ENCODE peak calls at places on chromosomes 5 and 9, in four cellular contexts. One of them, this sample, is unnamed.

GRCh38 chr9:83962165-83962564 is 17.9 kb downstream of the HNRNPK start:
- DNase-seq in Calu3: no peak
- DNase-seq in T-helper 2 cell: no peak
- DNase-seq in midbrain: no peak
- DNase-seq in this sample: peak; percentile 94

GRCh38 chr5:42813533-42813932 is 1.8 kb upstream of the SELENOP start:
- DNase-seq in midbrain: peak; percentile 40
- DNase-seq in Calu3: no peak
- DNase-seq in T-helper 2 cell: no peak
- DNase-seq in this sample: no peak

GRCh38 chr5:124310453-124310852 is 436.0 kb downstream of the ZNF608 start:
- DNase-seq in T-helper 2 cell: no peak
- DNase-seq in midbrain: no peak
- DNase-seq in Calu3: peak; percentile 33
- DNase-seq in this sample: peak; percentile 6

GRCh38 chr5:33563983-33564908 is 123.5 kb downstream of the TARS1 start:
- DNase-seq in T-helper 2 cell: no peak
- DNase-seq in midbrain: no peak
- DNase-seq in Calu3: no peak
- DNase-seq in this sample: no peak

GRCh38 chr9:87865626-87866025 is 17.1 kb upstream of the SPATA31E1 start:
- DNase-seq in Calu3: no peak
- DNase-seq in midbrain: no peak
- DNase-seq in T-helper 2 cell: no peak
- DNase-seq in this sample: no peak

GRCh38 chr5:32276173-32276853 is 36.4 kb downstream of the MTMR12 start:
- DNase-seq in midbrain: no peak
- DNase-seq in Calu3: no peak
- DNase-seq in T-helper 2 cell: no peak
- DNase-seq in this sample: peak; percentile 75

GRCh38 chr5:14869286-14870164 is 2.1 kb downstream of the ANKH start:
- DNase-seq in Calu3: no peak
- DNase-seq in T-helper 2 cell: no peak
- DNase-seq in midbrain: peak; percentile 9
- DNase-seq in this sample: no peak

GRCh38 chr9:125470767-125471580 is 209.3 kb downstream of the GAPVD1 start:
- DNase-seq in T-helper 2 cell: no peak
- DNase-seq in Calu3: no peak
- DNase-seq in midbrain: no peak
- DNase-seq in this sample: no peak

GRCh38 chr5:14218897-14219573 is 75.9 kb downstream of the TRIO start:
- DNase-seq in midbrain: no peak
- DNase-seq in Calu3: no peak
- DNase-seq in T-helper 2 cell: no peak
- DNase-seq in this sample: no peak

GRCh38 chr5:6750951-6751685 is 37.9 kb downstream of the TENT4A start:
- DNase-seq in Calu3: no peak
- DNase-seq in midbrain: no peak
- DNase-seq in T-helper 2 cell: no peak
- DNase-seq in this sample: no peak

GRCh38 chr9:131943397-131943796 is 136.3 kb downstream of the MED27 start:
- DNase-seq in midbrain: no peak
- DNase-seq in T-helper 2 cell: no peak
- DNase-seq in Calu3: no peak
- DNase-seq in this sample: no peak

GRCh38 chr5:81755320-81755719 is 4.4 kb upstream of the SSBP2 start:
- DNase-seq in Calu3: peak; percentile 51
- DNase-seq in midbrain: no peak
- DNase-seq in T-helper 2 cell: no peak
- DNase-seq in this sample: peak; percentile 90

GRCh38 chr9:88006511-88007290 is 32.4 kb upstream of the CDK20 start:
- DNase-seq in midbrain: no peak
- DNase-seq in Calu3: no peak
- DNase-seq in T-helper 2 cell: no peak
- DNase-seq in this sample: no peak

GRCh38 chr5:80346055-80346454 is 26.3 kb downstream of the SPZ1 start:
- DNase-seq in midbrain: peak; percentile 18
- DNase-seq in T-helper 2 cell: no peak
- DNase-seq in Calu3: peak; percentile 56
- DNase-seq in this sample: peak; percentile 48

GRCh38 chr5:15604986-15605385 is 105.0 kb downstream of the FBXL7 start:
- DNase-seq in midbrain: no peak
- DNase-seq in Calu3: no peak
- DNase-seq in T-helper 2 cell: no peak
- DNase-seq in this sample: peak; percentile 9

GRCh38 chr5:78367318-78367991 is 7.0 kb downstream of the SCAMP1 start:
- DNase-seq in midbrain: no peak
- DNase-seq in Calu3: no peak
- DNase-seq in T-helper 2 cell: no peak
- DNase-seq in this sample: no peak

GRCh38 chr5:52786937-52787599 is 648 bp upstream of the ITGA1 start:
- DNase-seq in Calu3: peak; percentile 54
- DNase-seq in T-helper 2 cell: no peak
- DNase-seq in midbrain: no peak
- DNase-seq in this sample: peak; percentile 50

GRCh38 chr9:130845901-130846381 is 10.9 kb downstream of the ABL1 start:
- DNase-seq in midbrain: peak; percentile 34
- DNase-seq in Calu3: no peak
- DNase-seq in T-helper 2 cell: no peak
- DNase-seq in this sample: peak; percentile 71

GRCh38 chr5:154487541-154487940 is 9.5 kb upstream of the HAND1 start:
- DNase-seq in Calu3: no peak
- DNase-seq in T-helper 2 cell: no peak
- DNase-seq in midbrain: no peak
- DNase-seq in this sample: no peak

GRCh38 chr5:135697251-135697958 is 118.6 kb upstream of the CXCL14 start:
- DNase-seq in midbrain: no peak
- DNase-seq in Calu3: no peak
- DNase-seq in T-helper 2 cell: no peak
- DNase-seq in this sample: no peak

GRCh38 chr5:32613050-32613672 is 27.8 kb downstream of the SUB1 start:
- DNase-seq in T-helper 2 cell: peak; percentile 61
- DNase-seq in Calu3: peak; percentile 88
- DNase-seq in midbrain: peak; percentile 83
- DNase-seq in this sample: peak; percentile 76

GRCh38 chr9:129567842-129568559 is 52.9 kb downstream of the C9orf50 start:
- DNase-seq in T-helper 2 cell: no peak
- DNase-seq in midbrain: no peak
- DNase-seq in Calu3: peak; percentile 65
- DNase-seq in this sample: peak; percentile 92

GRCh38 chr9:109542922-109543321 is 44.8 kb upstream of the PTPN3 start:
- DNase-seq in midbrain: no peak
- DNase-seq in Calu3: no peak
- DNase-seq in T-helper 2 cell: no peak
- DNase-seq in this sample: no peak

GRCh38 chr9:108473209-108474112 is 382.3 kb downstream of the ACTL7B start:
- DNase-seq in midbrain: no peak
- DNase-seq in T-helper 2 cell: no peak
- DNase-seq in Calu3: no peak
- DNase-seq in this sample: peak; percentile 87

GRCh38 chr5:107289030-107289714 is 381.6 kb downstream of the EFNA5 start:
- DNase-seq in Calu3: no peak
- DNase-seq in midbrain: no peak
- DNase-seq in T-helper 2 cell: no peak
- DNase-seq in this sample: no peak

GRCh38 chr9:87547665-87548064 is 50.0 kb downstream of the DAPK1 start:
- DNase-seq in Calu3: peak; percentile 64
- DNase-seq in midbrain: no peak
- DNase-seq in T-helper 2 cell: no peak
- DNase-seq in this sample: peak; percentile 90

GRCh38 chr9:117250610-117251215 is 164.1 kb downstream of the ASTN2 start:
- DNase-seq in midbrain: no peak
- DNase-seq in Calu3: no peak
- DNase-seq in T-helper 2 cell: no peak
- DNase-seq in this sample: no peak

GRCh38 chr5:137336565-137337120 is 162.5 kb downstream of the SPOCK1 start:
- DNase-seq in Calu3: no peak
- DNase-seq in T-helper 2 cell: no peak
- DNase-seq in midbrain: peak; percentile 31
- DNase-seq in this sample: peak; percentile 66

GRCh38 chr5:60248900-60249299 is 355.4 kb upstream of the PDE4D start:
- DNase-seq in Calu3: no peak
- DNase-seq in T-helper 2 cell: no peak
- DNase-seq in midbrain: peak; percentile 19
- DNase-seq in this sample: peak; percentile 37